ENCODE peak calls at places on chromosome 11, in four cellular contexts. One of them, this sample, is unnamed.
A peak's percentile ranks its signal among the peaks of the same experiment; 100 is the strongest.

GRCh38 chr11:118608268-118609214 is 1.1 kb downstream of the PHLDB1 start:
- DNase-seq in left ventricle myocardium inferior: peak; percentile 79
- DNase-seq in thoracic aorta: no peak
- DNase-seq in ascending aorta: no peak
- DNase-seq in this sample: peak; percentile 95

GRCh38 chr11:17700991-17701390 is 18.4 kb upstream of the MYOD1 start:
- DNase-seq in ascending aorta: no peak
- DNase-seq in thoracic aorta: no peak
- DNase-seq in left ventricle myocardium inferior: no peak
- DNase-seq in this sample: no peak

GRCh38 chr11:9953994-9954626 is 290.2 kb downstream of the SWAP70 start:
- DNase-seq in thoracic aorta: no peak
- DNase-seq in left ventricle myocardium inferior: no peak
- DNase-seq in ascending aorta: no peak
- DNase-seq in this sample: no peak

GRCh38 chr11:72750086-72750485 is 2.1 kb downstream of the ARAP1 start:
- DNase-seq in ascending aorta: no peak
- DNase-seq in thoracic aorta: no peak
- DNase-seq in left ventricle myocardium inferior: no peak
- DNase-seq in this sample: no peak

GRCh38 chr11:11701070-11701469 is 79.3 kb upstream of the GALNT18 start:
- DNase-seq in ascending aorta: no peak
- DNase-seq in left ventricle myocardium inferior: no peak
- DNase-seq in thoracic aorta: no peak
- DNase-seq in this sample: no peak

GRCh38 chr11:18277560-18278271 is 11.7 kb downstream of the SAA1 start:
- DNase-seq in ascending aorta: peak; percentile 16
- DNase-seq in thoracic aorta: no peak
- DNase-seq in left ventricle myocardium inferior: no peak
- DNase-seq in this sample: no peak

GRCh38 chr11:1928891-1929541 is 9.5 kb downstream of the TNNT3 start:
- DNase-seq in thoracic aorta: no peak
- DNase-seq in ascending aorta: no peak
- DNase-seq in left ventricle myocardium inferior: no peak
- DNase-seq in this sample: no peak

GRCh38 chr11:105368711-105369110 is 229.1 kb upstream of the CARD18 start:
- DNase-seq in ascending aorta: no peak
- DNase-seq in thoracic aorta: no peak
- DNase-seq in left ventricle myocardium inferior: no peak
- DNase-seq in this sample: no peak

GRCh38 chr11:115470928-115471327 is 33.3 kb downstream of the CADM1 start:
- DNase-seq in ascending aorta: no peak
- DNase-seq in left ventricle myocardium inferior: no peak
- DNase-seq in thoracic aorta: no peak
- DNase-seq in this sample: no peak

GRCh38 chr11:106986261-106986660 is 32.0 kb downstream of the GUCY1A2 start:
- DNase-seq in ascending aorta: no peak
- DNase-seq in thoracic aorta: no peak
- DNase-seq in left ventricle myocardium inferior: no peak
- DNase-seq in this sample: no peak

GRCh38 chr11:1102221-1102971 is 27.7 kb downstream of the MUC2 start:
- DNase-seq in left ventricle myocardium inferior: no peak
- DNase-seq in thoracic aorta: no peak
- DNase-seq in ascending aorta: no peak
- DNase-seq in this sample: no peak

GRCh38 chr11:35087648-35088047 is 51.3 kb upstream of the CD44 start:
- DNase-seq in left ventricle myocardium inferior: no peak
- DNase-seq in ascending aorta: no peak
- DNase-seq in thoracic aorta: no peak
- DNase-seq in this sample: no peak

GRCh38 chr11:79046365-79046764 is 394.5 kb downstream of the TENM4 start:
- DNase-seq in thoracic aorta: no peak
- DNase-seq in left ventricle myocardium inferior: no peak
- DNase-seq in ascending aorta: no peak
- DNase-seq in this sample: no peak

GRCh38 chr11:117795726-117796455 is 1.1 kb downstream of the DSCAML1 start:
- DNase-seq in ascending aorta: no peak
- DNase-seq in left ventricle myocardium inferior: no peak
- DNase-seq in thoracic aorta: no peak
- DNase-seq in this sample: no peak

GRCh38 chr11:125170406-125171031 is 6.0 kb downstream of the PKNOX2 start:
- DNase-seq in left ventricle myocardium inferior: peak; percentile 80
- DNase-seq in thoracic aorta: no peak
- DNase-seq in ascending aorta: no peak
- DNase-seq in this sample: peak; percentile 56

GRCh38 chr11:30919389-30920172 is 333.4 kb upstream of the MPPED2 start:
- DNase-seq in left ventricle myocardium inferior: no peak
- DNase-seq in ascending aorta: no peak
- DNase-seq in thoracic aorta: no peak
- DNase-seq in this sample: no peak

GRCh38 chr11:69427337-69427736 is 54.1 kb upstream of the LINC01488 start:
- DNase-seq in left ventricle myocardium inferior: no peak
- DNase-seq in thoracic aorta: no peak
- DNase-seq in ascending aorta: no peak
- DNase-seq in this sample: no peak

GRCh38 chr11:64826062-64826461 is 15.7 kb upstream of the MEN1 start:
- DNase-seq in thoracic aorta: no peak
- DNase-seq in left ventricle myocardium inferior: no peak
- DNase-seq in ascending aorta: no peak
- DNase-seq in this sample: no peak

GRCh38 chr11:11993814-11994213 is 14.6 kb downstream of the DKK3 start:
- DNase-seq in ascending aorta: no peak
- DNase-seq in thoracic aorta: no peak
- DNase-seq in left ventricle myocardium inferior: peak; percentile 56
- DNase-seq in this sample: no peak

GRCh38 chr11:45805305-45806071 is 539 bp downstream of the SLC35C1 start:
- DNase-seq in left ventricle myocardium inferior: peak; percentile 43
- DNase-seq in ascending aorta: no peak
- DNase-seq in thoracic aorta: no peak
- DNase-seq in this sample: peak; percentile 78

GRCh38 chr11:790721-791564 is 1.1 kb upstream of the CEND1 start:
- DNase-seq in thoracic aorta: no peak
- DNase-seq in left ventricle myocardium inferior: no peak
- DNase-seq in ascending aorta: no peak
- DNase-seq in this sample: no peak

GRCh38 chr11:121964591-121964990 is 151.4 kb downstream of the BLID start:
- DNase-seq in left ventricle myocardium inferior: no peak
- DNase-seq in ascending aorta: no peak
- DNase-seq in thoracic aorta: no peak
- DNase-seq in this sample: no peak

GRCh38 chr11:69642549-69642912 is 1.6 kb downstream of the CCND1 start:
- DNase-seq in thoracic aorta: no peak
- DNase-seq in left ventricle myocardium inferior: peak; percentile 38
- DNase-seq in ascending aorta: no peak
- DNase-seq in this sample: no peak

GRCh38 chr11:111414936-111415335 is 35.9 kb upstream of the POU2AF1 start:
- DNase-seq in ascending aorta: no peak
- DNase-seq in left ventricle myocardium inferior: no peak
- DNase-seq in thoracic aorta: no peak
- DNase-seq in this sample: no peak

GRCh38 chr11:19508166-19508565 is 204.5 kb upstream of the NAV2 start:
- DNase-seq in left ventricle myocardium inferior: no peak
- DNase-seq in thoracic aorta: no peak
- DNase-seq in ascending aorta: no peak
- DNase-seq in this sample: no peak

GRCh38 chr11:33256031-33256807 is 962 bp upstream of the HIPK3 start:
- DNase-seq in ascending aorta: no peak
- DNase-seq in thoracic aorta: no peak
- DNase-seq in left ventricle myocardium inferior: no peak
- DNase-seq in this sample: no peak

GRCh38 chr11:15625691-15626090 is 511.0 kb downstream of the INSC start:
- DNase-seq in left ventricle myocardium inferior: no peak
- DNase-seq in thoracic aorta: no peak
- DNase-seq in ascending aorta: no peak
- DNase-seq in this sample: no peak

GRCh38 chr11:116731821-116732739 is 40.7 kb downstream of the BUD13 start:
- DNase-seq in left ventricle myocardium inferior: no peak
- DNase-seq in thoracic aorta: no peak
- DNase-seq in ascending aorta: no peak
- DNase-seq in this sample: no peak

GRCh38 chr11:72924568-72925190 is 110.5 kb downstream of the ATG16L2 start:
- DNase-seq in ascending aorta: no peak
- DNase-seq in thoracic aorta: no peak
- DNase-seq in left ventricle myocardium inferior: no peak
- DNase-seq in this sample: no peak

GRCh38 chr11:111718436-111719325 is 47.5 kb downstream of the PPP2R1B start:
- DNase-seq in ascending aorta: no peak
- DNase-seq in thoracic aorta: no peak
- DNase-seq in left ventricle myocardium inferior: no peak
- DNase-seq in this sample: no peak

GRCh38 chr11:64186205-64187165 is 514 bp downstream of the STIP1 start:
- DNase-seq in thoracic aorta: no peak
- DNase-seq in left ventricle myocardium inferior: no peak
- DNase-seq in ascending aorta: no peak
- DNase-seq in this sample: no peak

DNA sequence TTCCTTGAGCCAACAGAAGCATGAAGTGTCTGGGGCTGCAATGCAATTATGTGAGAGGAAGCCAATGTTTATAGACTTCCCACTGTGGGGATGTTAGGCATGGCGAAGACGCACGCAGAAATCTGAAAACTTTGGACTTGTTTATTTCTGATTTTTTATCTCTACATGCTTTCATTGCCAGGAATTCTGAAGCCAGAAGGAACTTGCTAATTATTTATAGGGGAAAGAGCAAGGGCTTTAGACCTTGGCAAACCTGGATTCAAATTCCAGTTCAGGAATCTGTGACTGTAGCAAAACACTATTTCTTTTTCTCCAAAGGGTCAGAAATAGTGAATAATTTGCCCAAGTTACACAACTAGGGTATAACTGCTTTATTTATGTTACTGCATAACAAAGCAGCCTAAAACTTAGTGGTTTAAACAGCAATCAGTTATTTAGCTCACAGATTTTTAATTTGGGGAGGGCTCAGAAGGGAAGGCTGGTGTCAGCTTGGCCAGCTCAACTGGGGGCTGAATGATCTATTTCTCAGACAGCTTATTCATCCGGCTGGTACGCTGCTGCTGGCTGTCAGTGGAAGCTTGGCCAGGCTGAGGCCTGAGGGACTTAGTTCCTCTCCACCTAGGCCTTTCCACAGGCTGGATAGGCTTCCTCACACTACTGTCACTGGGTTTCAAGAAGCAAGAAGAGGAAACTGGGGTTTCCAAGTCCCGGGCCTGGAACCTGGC is 1.9 kb upstream of the OR6Q1 start:
- DNase-seq in thoracic aorta: no peak
- DNase-seq in left ventricle myocardium inferior: no peak
- DNase-seq in ascending aorta: no peak
- DNase-seq in this sample: no peak
- H3K27ac ChIP-seq in thoracic aorta: peak overlapping the region; percentile 59
- H3K27ac ChIP-seq in left ventricle myocardium inferior: peak overlapping the region; percentile 65
- H3K27ac ChIP-seq in ascending aorta: peak overlapping the region; percentile 15
- H3K27ac ChIP-seq in this sample: peak overlapping the region; percentile 45

GRCh38 chr11:71178076-71178475 is 74.3 kb downstream of the SHANK2 start:
- DNase-seq in thoracic aorta: no peak
- DNase-seq in ascending aorta: no peak
- DNase-seq in left ventricle myocardium inferior: no peak
- DNase-seq in this sample: no peak
- H3K4me3 ChIP-seq in thoracic aorta: no peak overlapping the region
- H3K4me3 ChIP-seq in ascending aorta: no peak overlapping the region
- H3K4me3 ChIP-seq in left ventricle myocardium inferior: no peak overlapping the region
- H3K4me3 ChIP-seq in this sample: no peak overlapping the region

GRCh38 chr11:126426820-126427749 is 71.6 kb downstream of the ST3GAL4 start:
- DNase-seq in ascending aorta: no peak
- DNase-seq in thoracic aorta: no peak
- DNase-seq in left ventricle myocardium inferior: no peak
- DNase-seq in this sample: no peak
- H3K27ac ChIP-seq in ascending aorta: no peak overlapping the region
- H3K27ac ChIP-seq in thoracic aorta: no peak overlapping the region
- H3K27ac ChIP-seq in left ventricle myocardium inferior: peak overlapping the region; percentile 69
- H3K27ac ChIP-seq in this sample: peak overlapping the region; percentile 28

GRCh38 chr11:74731301-74732094 is at the start of gene CHRDL2:
- DNase-seq in thoracic aorta: no peak
- DNase-seq in left ventricle myocardium inferior: no peak
- DNase-seq in ascending aorta: no peak
- DNase-seq in this sample: no peak
- H3K4me3 ChIP-seq in thoracic aorta: peak within 1 kb of the TSS; percentile 68
- H3K4me3 ChIP-seq in left ventricle myocardium inferior: peak within 1 kb of the TSS; percentile 63
- H3K4me3 ChIP-seq in ascending aorta: peak within 1 kb of the TSS; percentile 61
- H3K4me3 ChIP-seq in this sample: peak within 1 kb of the TSS; percentile 29

GRCh38 chr11:128694618-128695481 is 978 bp downstream of the FLI1 start:
- DNase-seq in thoracic aorta: no peak
- DNase-seq in ascending aorta: no peak
- DNase-seq in left ventricle myocardium inferior: no peak
- DNase-seq in this sample: no peak

GRCh38 chr11:128697645-128698174 is 3.8 kb downstream of the FLI1 start:
- DNase-seq in thoracic aorta: no peak
- DNase-seq in left ventricle myocardium inferior: no peak
- DNase-seq in ascending aorta: no peak
- DNase-seq in this sample: no peak

GRCh38 chr11:128696930-128697329 is 3.1 kb downstream of the FLI1 start:
- DNase-seq in thoracic aorta: no peak
- DNase-seq in ascending aorta: no peak
- DNase-seq in left ventricle myocardium inferior: no peak
- DNase-seq in this sample: no peak

GRCh38 chr11:128692750-128693578 is 908 bp upstream of the FLI1 start:
- DNase-seq in thoracic aorta: no peak
- DNase-seq in left ventricle myocardium inferior: no peak
- DNase-seq in ascending aorta: no peak
- DNase-seq in this sample: no peak

GRCh38 chr11:128695539-128696221 is 1.8 kb downstream of the FLI1 start:
- DNase-seq in left ventricle myocardium inferior: no peak
- DNase-seq in ascending aorta: no peak
- DNase-seq in thoracic aorta: no peak
- DNase-seq in this sample: peak; percentile 74
- H3K27ac ChIP-seq in left ventricle myocardium inferior: peak overlapping the region; percentile 95
- H3K27ac ChIP-seq in ascending aorta: peak overlapping the region; percentile 71
- H3K27ac ChIP-seq in thoracic aorta: peak overlapping the region; percentile 72
- H3K27ac ChIP-seq in this sample: peak overlapping the region; percentile 79

DNA sequence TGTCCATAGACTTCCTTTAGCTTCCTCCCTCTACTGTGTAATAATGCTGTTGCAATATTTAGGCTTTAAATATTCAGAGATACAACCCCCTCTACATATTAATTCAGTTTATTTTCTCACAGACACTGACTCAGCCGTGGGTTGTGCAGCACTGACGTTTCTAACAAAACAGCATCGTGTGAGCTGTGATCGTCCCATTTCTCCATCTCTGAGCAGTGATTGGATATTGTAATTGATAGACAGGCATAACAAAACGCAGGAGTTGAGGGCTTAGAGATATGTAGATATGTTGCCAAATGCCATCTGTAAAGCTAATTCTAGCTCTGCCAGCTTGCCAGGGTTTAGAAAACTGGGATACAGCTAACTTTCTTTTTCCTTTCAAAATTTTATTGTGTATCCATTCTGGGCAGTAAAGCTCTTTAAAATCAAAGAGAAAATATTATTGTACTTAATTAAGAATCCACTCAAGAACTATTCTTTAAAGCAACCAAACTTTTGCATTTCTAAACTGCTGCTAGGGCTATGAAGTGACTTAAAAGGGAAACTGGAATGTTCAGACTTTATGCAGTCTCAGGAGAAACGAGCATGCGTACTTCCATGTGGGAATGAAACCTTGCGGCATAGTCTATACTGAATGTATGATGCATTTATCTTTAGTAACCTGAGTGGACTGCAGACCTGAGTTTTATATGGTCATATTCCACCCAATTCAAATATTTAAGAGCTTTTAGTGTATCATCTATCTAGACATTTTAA is 22.7 kb downstream of the BTBD10 start:
- DNase-seq in ascending aorta: no peak
- DNase-seq in left ventricle myocardium inferior: no peak
- DNase-seq in thoracic aorta: no peak
- DNase-seq in this sample: peak; percentile 68
- H3K4me3 ChIP-seq in ascending aorta: peak overlapping the region; percentile 57
- H3K4me3 ChIP-seq in left ventricle myocardium inferior: peak overlapping the region; percentile 50
- H3K4me3 ChIP-seq in thoracic aorta: peak overlapping the region; percentile 65
- H3K4me3 ChIP-seq in this sample: peak overlapping the region; percentile 40

This sample was measured in tibial artery.